ENCODE peak calls at places on chromosomes 3 and 15, in six cellular contexts. One of them, this sample, is unnamed.
A peak's percentile ranks its signal among the peaks of the same experiment; 100 is the strongest.

GRCh38 chr15:34709866-34710265 is 44.9 kb downstream of the GJD2 start:
- DNase-seq in GM19239: no peak
- DNase-seq in HTR-8/SVneo: no peak
- DNase-seq in non-pigmented ciliary epithelial cell: no peak
- DNase-seq in PC-3: peak; percentile 77
- DNase-seq in A172: no peak
- DNase-seq in this sample: no peak

GRCh38 chr15:82540055-82540983 is at the start of gene RPS17:
- DNase-seq in GM19239: peak; percentile 97
- DNase-seq in HTR-8/SVneo: peak; percentile 95
- DNase-seq in non-pigmented ciliary epithelial cell: peak; percentile 72
- DNase-seq in PC-3: peak; percentile 96
- DNase-seq in A172: peak; percentile 88
- DNase-seq in this sample: peak; percentile 99

GRCh38 chr3:2098398-2099027 is at the start of gene CNTN4:
- DNase-seq in GM19239: no peak
- DNase-seq in HTR-8/SVneo: no peak
- DNase-seq in non-pigmented ciliary epithelial cell: no peak
- DNase-seq in PC-3: no peak
- DNase-seq in A172: no peak
- DNase-seq in this sample: peak; percentile 99

GRCh38 chr3:51673181-51673801 is 2.2 kb downstream of the TEX264 start:
- DNase-seq in GM19239: no peak
- DNase-seq in HTR-8/SVneo: no peak
- DNase-seq in non-pigmented ciliary epithelial cell: no peak
- DNase-seq in PC-3: no peak
- DNase-seq in A172: no peak
- DNase-seq in this sample: no peak

GRCh38 chr3:25849101-25849500 is 59.2 kb downstream of the OXSM start:
- DNase-seq in GM19239: no peak
- DNase-seq in HTR-8/SVneo: no peak
- DNase-seq in non-pigmented ciliary epithelial cell: no peak
- DNase-seq in PC-3: no peak
- DNase-seq in A172: no peak
- DNase-seq in this sample: no peak

GRCh38 chr3:124791639-124792111 is 61.4 kb downstream of the UMPS start:
- DNase-seq in GM19239: no peak
- DNase-seq in HTR-8/SVneo: no peak
- DNase-seq in non-pigmented ciliary epithelial cell: peak; percentile 91
- DNase-seq in PC-3: no peak
- DNase-seq in A172: peak; percentile 49
- DNase-seq in this sample: no peak

GRCh38 chr3:81434171-81434570 is 327.3 kb downstream of the GBE1 start:
- DNase-seq in GM19239: no peak
- DNase-seq in HTR-8/SVneo: no peak
- DNase-seq in non-pigmented ciliary epithelial cell: no peak
- DNase-seq in PC-3: no peak
- DNase-seq in A172: no peak
- DNase-seq in this sample: no peak

GRCh38 chr15:40982855-40983254 is 29.6 kb downstream of the CHAC1 start:
- DNase-seq in GM19239: no peak
- DNase-seq in HTR-8/SVneo: peak; percentile 43
- DNase-seq in non-pigmented ciliary epithelial cell: peak; percentile 44
- DNase-seq in PC-3: no peak
- DNase-seq in A172: peak; percentile 81
- DNase-seq in this sample: no peak

GRCh38 chr15:55799287-55800212 is 56.6 kb upstream of the PRTG start:
- DNase-seq in GM19239: peak; percentile 13
- DNase-seq in HTR-8/SVneo: peak; percentile 75
- DNase-seq in non-pigmented ciliary epithelial cell: no peak
- DNase-seq in PC-3: peak; percentile 43
- DNase-seq in A172: peak; percentile 50
- DNase-seq in this sample: peak; percentile 78

GRCh38 chr3:178325330-178325729 is 210.9 kb upstream of the KCNMB2 start:
- DNase-seq in GM19239: no peak
- DNase-seq in HTR-8/SVneo: no peak
- DNase-seq in non-pigmented ciliary epithelial cell: no peak
- DNase-seq in PC-3: peak; percentile 61
- DNase-seq in A172: no peak
- DNase-seq in this sample: no peak

GRCh38 chr3:54366839-54367238 is 244.5 kb downstream of the CACNA2D3 start:
- DNase-seq in GM19239: no peak
- DNase-seq in HTR-8/SVneo: no peak
- DNase-seq in non-pigmented ciliary epithelial cell: no peak
- DNase-seq in PC-3: no peak
- DNase-seq in A172: no peak
- DNase-seq in this sample: no peak

GRCh38 chr3:46461971-46462910 is 2.5 kb downstream of the LTF start:
- DNase-seq in GM19239: no peak
- DNase-seq in HTR-8/SVneo: peak; percentile 31
- DNase-seq in non-pigmented ciliary epithelial cell: no peak
- DNase-seq in PC-3: peak; percentile 40
- DNase-seq in A172: no peak
- DNase-seq in this sample: no peak

GRCh38 chr15:38578626-38579025 is 14.0 kb upstream of the RASGRP1 start:
- DNase-seq in GM19239: no peak
- DNase-seq in HTR-8/SVneo: no peak
- DNase-seq in non-pigmented ciliary epithelial cell: no peak
- DNase-seq in PC-3: no peak
- DNase-seq in A172: no peak
- DNase-seq in this sample: no peak

GRCh38 chr3:171334465-171334811 is 125.8 kb downstream of the TNIK start:
- DNase-seq in GM19239: no peak
- DNase-seq in HTR-8/SVneo: no peak
- DNase-seq in non-pigmented ciliary epithelial cell: no peak
- DNase-seq in PC-3: no peak
- DNase-seq in A172: no peak
- DNase-seq in this sample: no peak

GRCh38 chr3:183298708-183299153 is 45.7 kb downstream of the B3GNT5 start:
- DNase-seq in GM19239: no peak
- DNase-seq in HTR-8/SVneo: peak; percentile 44
- DNase-seq in non-pigmented ciliary epithelial cell: peak; percentile 79
- DNase-seq in PC-3: peak; percentile 50
- DNase-seq in A172: peak; percentile 92
- DNase-seq in this sample: no peak

GRCh38 chr15:70892912-70893560 is 410 bp downstream of the LRRC49 start:
- DNase-seq in GM19239: no peak
- DNase-seq in HTR-8/SVneo: peak; percentile 37
- DNase-seq in non-pigmented ciliary epithelial cell: no peak
- DNase-seq in PC-3: peak; percentile 56
- DNase-seq in A172: peak; percentile 57
- DNase-seq in this sample: peak; percentile 52

GRCh38 chr3:186461141-186461540 is 83.0 kb downstream of the CRYGS start:
- DNase-seq in GM19239: no peak
- DNase-seq in HTR-8/SVneo: peak; percentile 26
- DNase-seq in non-pigmented ciliary epithelial cell: peak; percentile 45
- DNase-seq in PC-3: peak; percentile 88
- DNase-seq in A172: peak; percentile 84
- DNase-seq in this sample: no peak

GRCh38 chr3:14265246-14265962 is 86.8 kb downstream of the LSM3 start:
- DNase-seq in GM19239: no peak
- DNase-seq in HTR-8/SVneo: no peak
- DNase-seq in non-pigmented ciliary epithelial cell: no peak
- DNase-seq in PC-3: peak; percentile 90
- DNase-seq in A172: peak; percentile 70
- DNase-seq in this sample: no peak

GRCh38 chr15:84862214-84862975 is 22.1 kb upstream of the SLC28A1 start:
- DNase-seq in GM19239: no peak
- DNase-seq in HTR-8/SVneo: no peak
- DNase-seq in non-pigmented ciliary epithelial cell: no peak
- DNase-seq in PC-3: no peak
- DNase-seq in A172: no peak
- DNase-seq in this sample: no peak

GRCh38 chr15:57060799-57061198 is 142.4 kb downstream of the TCF12 start:
- DNase-seq in GM19239: no peak
- DNase-seq in HTR-8/SVneo: peak; percentile 15
- DNase-seq in non-pigmented ciliary epithelial cell: peak; percentile 74
- DNase-seq in PC-3: peak; percentile 84
- DNase-seq in A172: peak; percentile 75
- DNase-seq in this sample: no peak

GRCh38 chr3:186640473-186640818 is 247 bp downstream of the FETUB start:
- DNase-seq in GM19239: no peak
- DNase-seq in HTR-8/SVneo: no peak
- DNase-seq in non-pigmented ciliary epithelial cell: no peak
- DNase-seq in PC-3: peak; percentile 64
- DNase-seq in A172: peak; percentile 72
- DNase-seq in this sample: no peak

GRCh38 chr15:71353171-71353570 is 237.9 kb downstream of the THSD4 start:
- DNase-seq in GM19239: no peak
- DNase-seq in HTR-8/SVneo: no peak
- DNase-seq in non-pigmented ciliary epithelial cell: no peak
- DNase-seq in PC-3: no peak
- DNase-seq in A172: no peak
- DNase-seq in this sample: no peak

This sample was measured in D341Med.